ENCODE peak calls at places on chromosome 20, in nine cellular contexts. Z is psoas muscle, V is esophagus squamous epithelium, Q is IMR-90, J is ovary, O is A549, L is astrocyte, C is mucosa of descending colon, T is lung. P is an unnamed sample.

GRCh38 chr20:51456511-51457280 is 85.8 kb downstream of the NFATC2 start:
- DNase-seq in Z (peak; percentile 96), V (peak; percentile 34), Q (peak; percentile 95), J (peak; percentile 99), O (peak; percentile 86), L (peak; percentile 89), C (peak; percentile 89), T (peak; percentile 96), P (peak; percentile 98)

GRCh38 chr20:29689411-29690225 is 1567.8 kb upstream of the DEFB115 start:
- DNase-seq in Z (no peak), V (no peak), Q (no peak), J (no peak), O (no peak), L (no peak), C (peak; percentile 41), T (no peak), P (peak; percentile 69)

GRCh38 chr20:45402946-45403345 is 5.1 kb upstream of the DBNDD2 start:
- DNase-seq in Z (no peak), V (no peak), Q (peak; percentile 68), J (no peak), O (no peak), L (no peak), C (no peak), T (no peak), P (no peak)

GRCh38 chr20:37519508-37520416 is 1.3 kb upstream of the NNAT start:
- DNase-seq in Z (no peak), V (no peak), Q (no peak), J (no peak), O (no peak), L (no peak), C (no peak), T (no peak), P (no peak)

GRCh38 chr20:8156603-8157079 is 24.6 kb downstream of the PLCB1 start:
- DNase-seq in Z (no peak), V (no peak), Q (peak; percentile 59), J (no peak), O (peak; percentile 28), L (peak; percentile 62), C (no peak), T (no peak), P (no peak)

GRCh38 chr20:760751-761417 is 7.4 kb downstream of the SLC52A3 start:
- DNase-seq in Z (no peak), V (no peak), Q (no peak), J (no peak), O (peak; percentile 47), L (no peak), C (no peak), T (no peak), P (no peak)

GRCh38 chr20:57064836-57065235 is 201.6 kb downstream of the BMP7 start:
- DNase-seq in Z (no peak), V (no peak), Q (no peak), J (no peak), O (no peak), L (no peak), C (no peak), T (no peak), P (no peak)

GRCh38 chr20:41172296-41173140 is 35.2 kb downstream of the PLCG1 start:
- DNase-seq in Z (no peak), V (no peak), Q (no peak), J (peak; percentile 42), O (no peak), L (no peak), C (no peak), T (no peak), P (peak; percentile 67)

GRCh38 chr20:35490736-35491181 is 35.4 kb downstream of the CEP250 start:
- DNase-seq in Z (no peak), V (peak; percentile 19), Q (no peak), J (no peak), O (no peak), L (no peak), C (no peak), T (peak; percentile 40), P (no peak)

GRCh38 chr20:675453-676314 is at the start of gene SCRT2:
- DNase-seq in Z (peak; percentile 84), V (no peak), Q (peak; percentile 65), J (peak; percentile 91), O (peak; percentile 84), L (peak; percentile 41), C (peak; percentile 68), T (peak; percentile 72), P (peak; percentile 88)

GRCh38 chr20:9482180-9482579 is 32.2 kb upstream of the LAMP5 start:
- DNase-seq in Z (no peak), V (no peak), Q (no peak), J (no peak), O (no peak), L (no peak), C (no peak), T (no peak), P (no peak)

DNA sequence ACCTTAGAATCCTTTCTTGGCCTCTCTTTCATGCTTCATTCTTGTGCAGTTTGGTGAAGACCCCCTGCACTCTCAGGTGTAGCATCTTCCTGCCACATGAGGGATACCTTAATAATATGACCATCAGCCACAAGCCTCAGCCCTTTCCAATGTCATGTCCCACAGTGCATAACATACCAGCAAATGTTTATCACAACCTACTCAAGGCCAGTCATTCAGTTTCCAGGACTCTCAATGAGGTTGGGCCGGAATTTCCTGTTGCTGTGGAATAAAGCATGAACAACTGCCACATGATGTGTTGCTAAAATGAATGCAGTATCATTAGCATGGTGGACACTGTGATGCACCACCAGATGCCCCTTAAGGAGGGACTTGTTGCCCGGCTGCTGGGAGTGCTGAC is 72.3 kb downstream of the RIN2 start:
- DNase-seq in Z (no peak), V (no peak), Q (peak; percentile 69), J (no peak), O (no peak), L (no peak), C (no peak), T (no peak), P (no peak)
- TF ChIP-seq CTCF in Z (no peak), V (no peak), Q (no peak), J (no peak), O (no peak), L (no peak), C (no peak), T (no peak), P (no peak)

DNA sequence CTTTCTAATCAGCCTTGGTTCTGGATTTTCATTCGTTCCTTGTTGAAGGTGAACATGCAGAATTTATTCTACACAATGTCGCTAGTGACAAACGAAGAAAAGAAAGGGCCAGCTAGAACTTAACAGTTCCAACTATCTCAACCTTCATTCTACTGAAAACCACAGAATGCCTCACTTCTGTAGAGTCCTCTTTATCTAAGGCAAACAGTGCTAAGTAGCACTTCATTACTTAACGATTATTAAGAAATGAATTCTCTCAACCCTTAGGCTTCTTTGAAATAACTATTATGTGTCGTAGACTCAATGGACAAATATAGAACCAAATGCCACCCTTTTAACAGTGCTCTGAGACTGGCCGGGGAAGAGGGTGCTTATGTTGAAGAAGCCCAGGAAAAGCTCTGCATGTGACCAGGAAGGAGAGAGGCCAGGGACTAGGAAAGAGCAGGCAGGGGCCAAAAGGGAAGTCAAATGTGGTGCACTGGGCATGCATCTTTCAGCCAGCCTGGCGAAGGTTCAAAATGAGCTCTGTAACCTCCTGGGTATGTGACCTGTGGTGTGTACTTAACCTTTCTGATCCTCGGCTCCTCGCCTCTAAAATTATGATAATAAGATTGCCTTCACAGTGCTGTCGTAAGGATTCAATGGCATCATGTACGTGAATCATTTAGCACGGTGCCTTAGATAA is 55.4 kb upstream of the BMP2 start:
- DNase-seq in Z (no peak), V (no peak), Q (no peak), J (no peak), O (no peak), L (no peak), C (no peak), T (peak; percentile 89), P (no peak)
- H3K4me1 ChIP-seq in Z (peaks cover 8% of the 10 kb centered on the region), V (peaks cover 14% of the 10 kb centered on the region), Q (peaks cover 19% of the 10 kb centered on the region), J (no peaks in the 10 kb centered on the region), O (no peaks in the 10 kb centered on the region), L (peaks cover 29% of the 10 kb centered on the region), C (peaks cover 30% of the 10 kb centered on the region), T (no peaks in the 10 kb centered on the region), P (peaks cover 13% of the 10 kb centered on the region)

GRCh38 chr20:63957690-63958441 is 1.6 kb upstream of the UCKL1 start:
- DNase-seq in Z (no peak), V (no peak), Q (peak; percentile 23), J (no peak), O (no peak), L (no peak), C (peak; percentile 94), T (no peak), P (peak; percentile 83)

GRCh38 chr20:63958471-63958870 is 2.3 kb upstream of the UCKL1 start:
- DNase-seq in Z (no peak), V (no peak), Q (no peak), J (no peak), O (no peak), L (no peak), C (peak; percentile 57), T (no peak), P (no peak)

GRCh38 chr20:63955846-63956663 is at the start of gene UCKL1:
- DNase-seq in Z (peak; percentile 95), V (peak; percentile 68), Q (peak; percentile 91), J (peak; percentile 93), O (peak; percentile 81), L (peak; percentile 77), C (peak; percentile 97), T (peak; percentile 89), P (peak; percentile 98)

GRCh38 chr20:63956664-63957003 is 418 bp upstream of the UCKL1 start:
- DNase-seq in Z (no peak), V (no peak), Q (no peak), J (no peak), O (no peak), L (no peak), C (no peak), T (no peak), P (no peak)

DNA sequence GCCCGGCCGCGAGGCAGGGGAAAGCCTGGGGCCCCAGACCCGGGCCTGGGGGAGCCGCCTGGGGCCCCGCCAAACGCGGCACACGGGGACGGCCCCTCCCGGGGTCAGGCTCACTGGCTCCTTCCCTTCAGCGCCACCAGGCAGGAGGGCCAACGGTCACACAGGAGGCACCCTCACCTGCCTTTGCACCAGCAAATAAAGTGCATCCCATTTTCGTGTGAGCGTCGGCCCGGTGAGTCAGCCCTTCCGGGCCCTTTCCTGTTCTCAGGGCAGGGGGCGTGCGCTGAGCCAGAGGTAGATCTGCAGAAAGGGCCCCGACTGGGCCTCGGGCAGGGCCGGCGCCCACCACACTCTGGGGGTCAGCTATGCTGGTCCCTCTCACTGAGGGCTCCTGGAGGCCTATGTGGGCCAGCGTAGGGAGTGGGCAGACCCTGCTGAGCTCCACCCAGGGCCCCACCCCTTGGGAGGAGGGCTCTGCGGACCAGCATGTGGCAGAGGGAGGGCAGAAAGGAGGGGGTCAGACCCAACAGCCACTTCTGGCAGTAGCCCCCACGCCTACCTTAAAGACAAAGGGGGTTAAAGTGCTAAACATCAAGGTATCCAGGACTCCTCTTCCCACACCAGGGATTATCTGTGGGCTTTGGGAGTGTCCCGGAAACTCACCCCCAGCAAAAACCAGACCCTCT is 931 bp upstream of the UCKL1 start:
- DNase-seq in Z (peak; percentile 74), V (no peak), Q (peak; percentile 49), J (peak; percentile 80), O (peak; percentile 87), L (peak; percentile 47), C (peak; percentile 91), T (peak; percentile 64), P (peak; percentile 91)
- TF ChIP-seq CTCF in Z (peak; percentile 13), V (peak; percentile 32), Q (no peak), J (no peak), O (no peak), L (no peak), C (no peak), T (no peak), P (no peak)

DNA sequence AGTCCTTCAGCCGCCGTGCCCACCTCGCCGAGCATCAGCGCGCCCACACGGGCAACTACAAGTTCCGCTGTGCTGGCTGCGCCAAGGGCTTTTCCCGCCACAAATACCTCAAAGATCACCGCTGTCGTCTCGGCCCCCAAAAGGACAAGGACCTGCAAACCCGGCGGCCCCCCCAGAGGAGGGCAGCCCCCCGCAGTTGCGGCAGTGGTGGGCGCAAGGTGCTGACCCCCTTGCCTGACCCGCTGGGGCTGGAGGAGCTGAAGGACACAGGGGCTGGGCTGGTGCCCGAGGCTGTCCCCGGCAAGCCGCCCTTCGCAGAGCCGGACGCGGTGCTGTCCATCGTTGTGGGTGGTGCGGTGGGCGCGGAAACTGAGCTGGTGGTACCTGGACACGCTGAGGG is 20.1 kb upstream of the CHMP4B start:
- DNase-seq in Z (no peak), V (no peak), Q (no peak), J (peak; percentile 19), O (no peak), L (no peak), C (peak; percentile 60), T (no peak), P (no peak)
- H3K4me1 ChIP-seq in Z (peaks cover 19% of the 10 kb centered on the region), V (peaks cover 24% of the 10 kb centered on the region), Q (peaks cover 10% of the 10 kb centered on the region), J (no peaks in the 10 kb centered on the region), O (peaks cover 27% of the 10 kb centered on the region), L (peaks cover 15% of the 10 kb centered on the region), C (peaks cover 27% of the 10 kb centered on the region), T (no peaks in the 10 kb centered on the region), P (no peaks in the 10 kb centered on the region)

P was measured in kidney.